ENCODE peak calls at places on chromosomes 4 and X, in nine cellular contexts. U is lower lobe of right lung; D is stimulated activated naive CD8-positive, alpha-beta T cell treated with anti-CD3 and anti-CD28 coated beads, Interleukin-15, amount 100 ng/mL, for 72 hours; P is left kidney; H is stimulated activated CD8-positive, alpha-beta memory T cell treated with anti-CD3 and anti-CD28 coated beads, Interleukin-7, amount 100 ng/mL, for 1 hour; Y is HCEC 1CT; Q is skeletal muscle cell; N is brain microvascular endothelial cell; O is stimulated activated CD4-positive, alpha-beta T cell treated with anti-CD3 and anti-CD28 coated beads, Interleukin-4, amount 100 ng/mL, for 48 hours. C is an unnamed sample.

GRCh38 chrX:122972604-122973003 is 211.5 kb upstream of the GRIA3 start:
- DNase-seq in U (no peak), N (no peak), P (no peak), O (no peak), Y (no peak), Q (no peak), H (no peak), D (no peak), C (no peak)

GRCh38 chr4:71417150-71417549 is 78.3 kb downstream of the SLC4A4 start:
- DNase-seq in D (no peak), Q (no peak), U (no peak), P (no peak), O (no peak), N (no peak), H (no peak), Y (no peak), C (no peak)

GRCh38 chr4:73589887-73590801 is 30.1 kb downstream of the RASSF6 start:
- DNase-seq in H (no peak), Q (no peak), D (no peak), U (no peak), N (no peak), P (peak), O (no peak), Y (no peak), C (no peak)

GRCh38 chr4:44661940-44662622 is 10.7 kb upstream of the YIPF7 start:
- DNase-seq in D (no peak), H (no peak), Q (no peak), P (no peak), Y (no peak), O (no peak), U (no peak), N (no peak), C (no peak)

GRCh38 chr4:288891-289290 is 16.4 kb downstream of the ZNF732 start:
- DNase-seq in H (no peak), Q (no peak), O (no peak), P (no peak), N (peak), U (no peak), Y (no peak), D (no peak), C (no peak)

GRCh38 chr4:85842540-85842939 is 367.6 kb downstream of the ARHGAP24 start:
- DNase-seq in Q (no peak), O (no peak), H (no peak), P (no peak), U (peak), Y (peak), D (no peak), N (no peak), C (no peak)

GRCh38 chrX:15301924-15302323 is 13.5 kb downstream of the ASB11 start:
- DNase-seq in U (peak), O (peak), Y (peak), N (no peak), D (peak), P (peak), H (no peak), Q (peak), C (no peak)

GRCh38 chr4:107893171-107894137 is 37.9 kb upstream of the CYP2U1 start:
- DNase-seq in H (no peak), D (no peak), P (no peak), N (no peak), O (no peak), Y (peak), U (no peak), Q (peak), C (no peak)

GRCh38 chrX:49001521-49002090 is 458 bp downstream of the GRIPAP1 start:
- DNase-seq in H (peak), D (peak), U (peak), N (peak), Q (no peak), P (peak), Y (peak), O (peak), C (no peak)

GRCh38 chr4:158238574-158238973 is 28.3 kb downstream of the TMEM144 start:
- DNase-seq in P (no peak), U (no peak), N (no peak), D (no peak), Y (no peak), Q (no peak), H (no peak), O (no peak), C (no peak)

GRCh38 chrX:38061335-38061734 is 55.0 kb downstream of the SYTL5 start:
- DNase-seq in H (no peak), U (no peak), D (no peak), Q (no peak), Y (peak), P (no peak), O (no peak), N (no peak), C (no peak)

GRCh38 chr4:156970501-156971167 is 965 bp downstream of the PDGFC start:
- DNase-seq in U (peak), P (peak), H (no peak), N (no peak), Y (peak), O (no peak), D (no peak), Q (no peak), C (no peak)

GRCh38 chrX:151386838-151387459 is 10.1 kb upstream of the VMA21 start:
- DNase-seq in Y (no peak), H (no peak), P (no peak), U (no peak), O (no peak), Q (peak), N (no peak), D (no peak), C (no peak)

GRCh38 chr4:152169666-152170065 is 366.2 kb downstream of the FBXW7 start:
- DNase-seq in U (no peak), Q (no peak), D (no peak), Y (no peak), N (no peak), O (no peak), H (no peak), P (no peak), C (no peak)

GRCh38 chr4:140937866-140938265 is 181.7 kb upstream of the TBC1D9 start:
- DNase-seq in H (no peak), O (no peak), P (no peak), Y (peak), D (no peak), Q (no peak), U (no peak), N (peak), C (peak)

GRCh38 chr4:7861440-7861881 is 78.2 kb downstream of the AFAP1 start:
- DNase-seq in P (peak), Y (peak), N (peak), H (no peak), Q (peak), U (no peak), D (no peak), O (no peak), C (peak)

GRCh38 chrX:15623074-15623473 is 22.3 kb upstream of the ACE2 start:
- DNase-seq in Q (no peak), Y (no peak), U (no peak), O (no peak), D (no peak), N (no peak), H (no peak), P (no peak), C (no peak)

GRCh38 chr4:29453421-29453820 is 1266.7 kb upstream of the PCDH7 start:
- DNase-seq in Y (no peak), D (no peak), H (no peak), O (no peak), U (no peak), Q (peak), P (no peak), N (no peak), C (no peak)

GRCh38 chr4:52588771-52589591 is 70.1 kb downstream of the USP46 start:
- DNase-seq in Q (peak), H (no peak), D (no peak), Y (peak), P (peak), N (peak), U (no peak), O (no peak), C (peak)

GRCh38 chrX:40107291-40108083 is 9.7 kb upstream of the BCOR start:
- DNase-seq in H (no peak), O (no peak), Q (no peak), D (no peak), N (no peak), P (peak), Y (peak), U (peak), C (no peak)

GRCh38 chr4:48475770-48476169 is 7.4 kb upstream of the SLC10A4 start:
- DNase-seq in U (no peak), H (no peak), Q (no peak), N (no peak), D (no peak), O (no peak), Y (no peak), P (no peak), C (no peak)

GRCh38 chrX:8971116-8971515 is 62.8 kb downstream of the FAM9B start:
- DNase-seq in P (peak), U (no peak), D (no peak), Y (peak), O (no peak), N (peak), Q (no peak), H (no peak), C (no peak)

GRCh38 chr4:148310756-148311155 is 131.5 kb downstream of the NR3C2 start:
- DNase-seq in N (no peak), U (no peak), Y (no peak), Q (no peak), P (peak), H (no peak), O (no peak), D (no peak), C (no peak)

GRCh38 chr4:39933689-39934590 is 43.8 kb downstream of the PDS5A start:
- DNase-seq in N (peak), P (peak), Q (no peak), U (no peak), Y (no peak), H (no peak), D (no peak), O (no peak), C (peak)

GRCh38 chr4:71368906-71369305 is 30.1 kb downstream of the SLC4A4 start:
- DNase-seq in N (no peak), P (no peak), H (no peak), U (no peak), Q (no peak), O (no peak), Y (no peak), D (no peak), C (no peak)

GRCh38 chr4:85369703-85370380 is 105.1 kb upstream of the ARHGAP24 start:
- DNase-seq in Y (no peak), U (no peak), P (no peak), O (no peak), H (no peak), D (no peak), N (no peak), Q (no peak), C (no peak)

GRCh38 chrX:56788717-56789122 is 59.7 kb downstream of the NBDY start:
- DNase-seq in O (no peak), N (no peak), Y (no peak), H (no peak), D (peak), P (no peak), Q (no peak), U (no peak), C (no peak)

GRCh38 chr4:121307441-121308327 is 73.1 kb downstream of the QRFPR start:
- DNase-seq in O (peak), U (no peak), Y (peak), H (no peak), N (peak), P (peak), D (peak), Q (peak), C (peak)

GRCh38 chr4:15132739-15133138 is 130.5 kb downstream of the CPEB2 start:
- DNase-seq in H (no peak), D (no peak), U (no peak), P (no peak), O (no peak), Q (no peak), N (no peak), Y (peak), C (no peak)

GRCh38 chr4:180333156-180333555 is 1910.0 kb upstream of the TENM3 start:
- DNase-seq in H (no peak), Y (no peak), P (no peak), D (no peak), Q (no peak), N (no peak), U (no peak), O (no peak), C (no peak)

GRCh38 chrX:18368402-18368801 is 13.9 kb upstream of the SCML2 start:
- DNase-seq in Y (no peak), H (no peak), O (no peak), N (no peak), U (no peak), D (no peak), Q (no peak), P (no peak), C (no peak)

GRCh38 chrX:13248867-13249521 is 70.9 kb downstream of the ATXN3L start:
- DNase-seq in Q (no peak), N (no peak), U (no peak), D (no peak), H (no peak), P (peak), Y (no peak), O (no peak), C (no peak)

GRCh38 chrX:27446423-27446822 is 16.7 kb downstream of the PPP4R3C start:
- DNase-seq in U (no peak), Q (no peak), D (no peak), Y (no peak), O (no peak), N (no peak), H (no peak), P (peak), C (no peak)

GRCh38 chr4:74714731-74715130 is 79.6 kb downstream of the BTC start:
- DNase-seq in Y (no peak), U (no peak), Q (no peak), P (no peak), O (no peak), H (no peak), D (no peak), N (no peak), C (no peak)

GRCh38 chr4:129950217-129950616 is 854.3 kb downstream of the C4orf33 start:
- DNase-seq in N (no peak), H (no peak), Q (no peak), O (no peak), P (no peak), U (no peak), Y (no peak), D (no peak), C (no peak)

GRCh38 chr4:56622176-56622575 is 58.9 kb downstream of the HOPX start:
- DNase-seq in Y (no peak), O (no peak), P (peak), U (no peak), H (no peak), D (no peak), Q (no peak), N (no peak), C (no peak)

GRCh38 chr4:38233727-38234478 is 273.7 kb downstream of the PTTG2 start:
- DNase-seq in H (no peak), N (no peak), U (peak), Q (no peak), D (no peak), P (no peak), Y (no peak), O (no peak), C (no peak)

GRCh38 chr4:5142726-5143125 is 91.4 kb downstream of the STK32B start:
- DNase-seq in P (peak), H (no peak), O (no peak), U (no peak), Q (no peak), Y (no peak), N (peak), D (no peak), C (no peak)

GRCh38 chr4:159685406-159686092 is 582.7 kb downstream of the RAPGEF2 start:
- DNase-seq in D (no peak), P (no peak), O (no peak), U (no peak), Y (no peak), Q (no peak), N (peak), H (no peak), C (no peak)